ENCODE peak calls at places on chromosomes 2 and 18, in eight cellular contexts. One of them, this sample, is unnamed.

GRCh38 chr2:128303911-128304310 is 14.8 kb downstream of the HS6ST1 start:
- DNase-seq in effector CD4-positive, alpha-beta T cell: no peak
- DNase-seq in neural crest cell: no peak
- DNase-seq in left ventricle myocardium inferior: no peak
- DNase-seq in OCI-LY7: no peak
- DNase-seq in non-pigmented ciliary epithelial cell: no peak
- DNase-seq in activated CD8-positive, alpha-beta memory T cell treated with anti-CD3 and anti-CD28 coated beads, Interleukin-2, amount 50 U/mL, for 48 hours: no peak
- DNase-seq in activated T-helper 1 cell treated with anti-CD3 and anti-CD28 coated beads, Interleukin-12 subunit alpha, Interleukin-12 subunit beta, Interleukin-2, Interleukin-4 antibody, amounts not matched to agents 30 ng/mL and 10 ng/mL and 1 ng/mL, durations not matched to agents 14 hours and 24 hours and 36 hours: no peak
- DNase-seq in this sample: no peak

GRCh38 chr18:35511428-35511827 is 13.7 kb upstream of the INO80C start:
- DNase-seq in OCI-LY7: no peak
- DNase-seq in activated T-helper 1 cell treated with anti-CD3 and anti-CD28 coated beads, Interleukin-12 subunit alpha, Interleukin-12 subunit beta, Interleukin-2, Interleukin-4 antibody, amounts not matched to agents 30 ng/mL and 10 ng/mL and 1 ng/mL, durations not matched to agents 14 hours and 24 hours and 36 hours: no peak
- DNase-seq in neural crest cell: no peak
- DNase-seq in effector CD4-positive, alpha-beta T cell: no peak
- DNase-seq in non-pigmented ciliary epithelial cell: no peak
- DNase-seq in left ventricle myocardium inferior: no peak
- DNase-seq in activated CD8-positive, alpha-beta memory T cell treated with anti-CD3 and anti-CD28 coated beads, Interleukin-2, amount 50 U/mL, for 48 hours: no peak
- DNase-seq in this sample: no peak

GRCh38 chr2:217785544-217786045 is 217.2 kb downstream of the TNS1 start:
- DNase-seq in activated T-helper 1 cell treated with anti-CD3 and anti-CD28 coated beads, Interleukin-12 subunit alpha, Interleukin-12 subunit beta, Interleukin-2, Interleukin-4 antibody, amounts not matched to agents 30 ng/mL and 10 ng/mL and 1 ng/mL, durations not matched to agents 14 hours and 24 hours and 36 hours: peak; percentile 57
- DNase-seq in non-pigmented ciliary epithelial cell: no peak
- DNase-seq in activated CD8-positive, alpha-beta memory T cell treated with anti-CD3 and anti-CD28 coated beads, Interleukin-2, amount 50 U/mL, for 48 hours: peak; percentile 92
- DNase-seq in effector CD4-positive, alpha-beta T cell: peak; percentile 54
- DNase-seq in OCI-LY7: peak; percentile 43
- DNase-seq in left ventricle myocardium inferior: peak; percentile 82
- DNase-seq in neural crest cell: peak; percentile 96
- DNase-seq in this sample: peak; percentile 76

GRCh38 chr2:64989126-64989981 is at the start of gene SLC1A4:
- DNase-seq in left ventricle myocardium inferior: peak; percentile 91
- DNase-seq in activated T-helper 1 cell treated with anti-CD3 and anti-CD28 coated beads, Interleukin-12 subunit alpha, Interleukin-12 subunit beta, Interleukin-2, Interleukin-4 antibody, amounts not matched to agents 30 ng/mL and 10 ng/mL and 1 ng/mL, durations not matched to agents 14 hours and 24 hours and 36 hours: peak; percentile 83
- DNase-seq in neural crest cell: peak; percentile 71
- DNase-seq in OCI-LY7: peak; percentile 81
- DNase-seq in activated CD8-positive, alpha-beta memory T cell treated with anti-CD3 and anti-CD28 coated beads, Interleukin-2, amount 50 U/mL, for 48 hours: peak; percentile 89
- DNase-seq in effector CD4-positive, alpha-beta T cell: peak; percentile 63
- DNase-seq in non-pigmented ciliary epithelial cell: no peak
- DNase-seq in this sample: peak; percentile 87

GRCh38 chr2:42238644-42239288 is 69.6 kb downstream of the EML4 start:
- DNase-seq in OCI-LY7: peak; percentile 76
- DNase-seq in neural crest cell: no peak
- DNase-seq in left ventricle myocardium inferior: peak; percentile 21
- DNase-seq in activated CD8-positive, alpha-beta memory T cell treated with anti-CD3 and anti-CD28 coated beads, Interleukin-2, amount 50 U/mL, for 48 hours: peak; percentile 54
- DNase-seq in activated T-helper 1 cell treated with anti-CD3 and anti-CD28 coated beads, Interleukin-12 subunit alpha, Interleukin-12 subunit beta, Interleukin-2, Interleukin-4 antibody, amounts not matched to agents 30 ng/mL and 10 ng/mL and 1 ng/mL, durations not matched to agents 14 hours and 24 hours and 36 hours: no peak
- DNase-seq in effector CD4-positive, alpha-beta T cell: no peak
- DNase-seq in non-pigmented ciliary epithelial cell: no peak
- DNase-seq in this sample: no peak

GRCh38 chr2:189702071-189702470 is 27.6 kb downstream of the ANKAR start:
- DNase-seq in non-pigmented ciliary epithelial cell: no peak
- DNase-seq in left ventricle myocardium inferior: no peak
- DNase-seq in OCI-LY7: peak; percentile 9
- DNase-seq in activated CD8-positive, alpha-beta memory T cell treated with anti-CD3 and anti-CD28 coated beads, Interleukin-2, amount 50 U/mL, for 48 hours: no peak
- DNase-seq in activated T-helper 1 cell treated with anti-CD3 and anti-CD28 coated beads, Interleukin-12 subunit alpha, Interleukin-12 subunit beta, Interleukin-2, Interleukin-4 antibody, amounts not matched to agents 30 ng/mL and 10 ng/mL and 1 ng/mL, durations not matched to agents 14 hours and 24 hours and 36 hours: no peak
- DNase-seq in neural crest cell: no peak
- DNase-seq in effector CD4-positive, alpha-beta T cell: no peak
- DNase-seq in this sample: peak; percentile 57

GRCh38 chr2:46171441-46171953 is 125.7 kb upstream of the EPAS1 start:
- DNase-seq in activated T-helper 1 cell treated with anti-CD3 and anti-CD28 coated beads, Interleukin-12 subunit alpha, Interleukin-12 subunit beta, Interleukin-2, Interleukin-4 antibody, amounts not matched to agents 30 ng/mL and 10 ng/mL and 1 ng/mL, durations not matched to agents 14 hours and 24 hours and 36 hours: no peak
- DNase-seq in non-pigmented ciliary epithelial cell: peak; percentile 65
- DNase-seq in OCI-LY7: no peak
- DNase-seq in neural crest cell: no peak
- DNase-seq in effector CD4-positive, alpha-beta T cell: no peak
- DNase-seq in left ventricle myocardium inferior: no peak
- DNase-seq in activated CD8-positive, alpha-beta memory T cell treated with anti-CD3 and anti-CD28 coated beads, Interleukin-2, amount 50 U/mL, for 48 hours: no peak
- DNase-seq in this sample: peak; percentile 92

GRCh38 chr18:9043581-9043980 is 58.9 kb upstream of the NDUFV2 start:
- DNase-seq in non-pigmented ciliary epithelial cell: no peak
- DNase-seq in neural crest cell: no peak
- DNase-seq in activated T-helper 1 cell treated with anti-CD3 and anti-CD28 coated beads, Interleukin-12 subunit alpha, Interleukin-12 subunit beta, Interleukin-2, Interleukin-4 antibody, amounts not matched to agents 30 ng/mL and 10 ng/mL and 1 ng/mL, durations not matched to agents 14 hours and 24 hours and 36 hours: no peak
- DNase-seq in OCI-LY7: no peak
- DNase-seq in activated CD8-positive, alpha-beta memory T cell treated with anti-CD3 and anti-CD28 coated beads, Interleukin-2, amount 50 U/mL, for 48 hours: no peak
- DNase-seq in left ventricle myocardium inferior: no peak
- DNase-seq in effector CD4-positive, alpha-beta T cell: no peak
- DNase-seq in this sample: no peak

GRCh38 chr2:24642351-24642750 is 150.8 kb downstream of the PTRHD1 start:
- DNase-seq in OCI-LY7: no peak
- DNase-seq in effector CD4-positive, alpha-beta T cell: no peak
- DNase-seq in left ventricle myocardium inferior: no peak
- DNase-seq in activated T-helper 1 cell treated with anti-CD3 and anti-CD28 coated beads, Interleukin-12 subunit alpha, Interleukin-12 subunit beta, Interleukin-2, Interleukin-4 antibody, amounts not matched to agents 30 ng/mL and 10 ng/mL and 1 ng/mL, durations not matched to agents 14 hours and 24 hours and 36 hours: no peak
- DNase-seq in activated CD8-positive, alpha-beta memory T cell treated with anti-CD3 and anti-CD28 coated beads, Interleukin-2, amount 50 U/mL, for 48 hours: no peak
- DNase-seq in neural crest cell: no peak
- DNase-seq in non-pigmented ciliary epithelial cell: no peak
- DNase-seq in this sample: no peak

GRCh38 chr2:69575926-69576325 is 67.6 kb downstream of the AAK1 start:
- DNase-seq in effector CD4-positive, alpha-beta T cell: no peak
- DNase-seq in non-pigmented ciliary epithelial cell: no peak
- DNase-seq in activated CD8-positive, alpha-beta memory T cell treated with anti-CD3 and anti-CD28 coated beads, Interleukin-2, amount 50 U/mL, for 48 hours: no peak
- DNase-seq in OCI-LY7: no peak
- DNase-seq in neural crest cell: no peak
- DNase-seq in left ventricle myocardium inferior: no peak
- DNase-seq in activated T-helper 1 cell treated with anti-CD3 and anti-CD28 coated beads, Interleukin-12 subunit alpha, Interleukin-12 subunit beta, Interleukin-2, Interleukin-4 antibody, amounts not matched to agents 30 ng/mL and 10 ng/mL and 1 ng/mL, durations not matched to agents 14 hours and 24 hours and 36 hours: no peak
- DNase-seq in this sample: no peak

GRCh38 chr2:60539177-60539576 is 14.3 kb downstream of the BCL11A start:
- DNase-seq in activated T-helper 1 cell treated with anti-CD3 and anti-CD28 coated beads, Interleukin-12 subunit alpha, Interleukin-12 subunit beta, Interleukin-2, Interleukin-4 antibody, amounts not matched to agents 30 ng/mL and 10 ng/mL and 1 ng/mL, durations not matched to agents 14 hours and 24 hours and 36 hours: no peak
- DNase-seq in effector CD4-positive, alpha-beta T cell: no peak
- DNase-seq in OCI-LY7: no peak
- DNase-seq in activated CD8-positive, alpha-beta memory T cell treated with anti-CD3 and anti-CD28 coated beads, Interleukin-2, amount 50 U/mL, for 48 hours: no peak
- DNase-seq in neural crest cell: no peak
- DNase-seq in left ventricle myocardium inferior: no peak
- DNase-seq in non-pigmented ciliary epithelial cell: no peak
- DNase-seq in this sample: no peak

GRCh38 chr2:60818272-60818671 is 62.2 kb downstream of the PAPOLG start:
- DNase-seq in activated T-helper 1 cell treated with anti-CD3 and anti-CD28 coated beads, Interleukin-12 subunit alpha, Interleukin-12 subunit beta, Interleukin-2, Interleukin-4 antibody, amounts not matched to agents 30 ng/mL and 10 ng/mL and 1 ng/mL, durations not matched to agents 14 hours and 24 hours and 36 hours: no peak
- DNase-seq in activated CD8-positive, alpha-beta memory T cell treated with anti-CD3 and anti-CD28 coated beads, Interleukin-2, amount 50 U/mL, for 48 hours: peak; percentile 68
- DNase-seq in neural crest cell: no peak
- DNase-seq in left ventricle myocardium inferior: no peak
- DNase-seq in non-pigmented ciliary epithelial cell: no peak
- DNase-seq in OCI-LY7: peak; percentile 59
- DNase-seq in effector CD4-positive, alpha-beta T cell: peak; percentile 23
- DNase-seq in this sample: peak; percentile 48

GRCh38 chr2:115119086-115119485 is 676.6 kb downstream of the DPP10 start:
- DNase-seq in neural crest cell: no peak
- DNase-seq in left ventricle myocardium inferior: no peak
- DNase-seq in effector CD4-positive, alpha-beta T cell: no peak
- DNase-seq in activated CD8-positive, alpha-beta memory T cell treated with anti-CD3 and anti-CD28 coated beads, Interleukin-2, amount 50 U/mL, for 48 hours: no peak
- DNase-seq in OCI-LY7: no peak
- DNase-seq in activated T-helper 1 cell treated with anti-CD3 and anti-CD28 coated beads, Interleukin-12 subunit alpha, Interleukin-12 subunit beta, Interleukin-2, Interleukin-4 antibody, amounts not matched to agents 30 ng/mL and 10 ng/mL and 1 ng/mL, durations not matched to agents 14 hours and 24 hours and 36 hours: no peak
- DNase-seq in non-pigmented ciliary epithelial cell: no peak
- DNase-seq in this sample: no peak

GRCh38 chr2:44934962-44935853 is 6.3 kb upstream of the SIX3 start:
- DNase-seq in activated T-helper 1 cell treated with anti-CD3 and anti-CD28 coated beads, Interleukin-12 subunit alpha, Interleukin-12 subunit beta, Interleukin-2, Interleukin-4 antibody, amounts not matched to agents 30 ng/mL and 10 ng/mL and 1 ng/mL, durations not matched to agents 14 hours and 24 hours and 36 hours: no peak
- DNase-seq in OCI-LY7: no peak
- DNase-seq in effector CD4-positive, alpha-beta T cell: no peak
- DNase-seq in non-pigmented ciliary epithelial cell: no peak
- DNase-seq in activated CD8-positive, alpha-beta memory T cell treated with anti-CD3 and anti-CD28 coated beads, Interleukin-2, amount 50 U/mL, for 48 hours: peak; percentile 57
- DNase-seq in neural crest cell: no peak
- DNase-seq in left ventricle myocardium inferior: no peak
- DNase-seq in this sample: no peak

GRCh38 chr2:201781583-201782051 is 884 bp upstream of the ALS2 start:
- DNase-seq in effector CD4-positive, alpha-beta T cell: no peak
- DNase-seq in activated CD8-positive, alpha-beta memory T cell treated with anti-CD3 and anti-CD28 coated beads, Interleukin-2, amount 50 U/mL, for 48 hours: peak; percentile 58
- DNase-seq in neural crest cell: no peak
- DNase-seq in non-pigmented ciliary epithelial cell: no peak
- DNase-seq in OCI-LY7: peak; percentile 16
- DNase-seq in left ventricle myocardium inferior: no peak
- DNase-seq in activated T-helper 1 cell treated with anti-CD3 and anti-CD28 coated beads, Interleukin-12 subunit alpha, Interleukin-12 subunit beta, Interleukin-2, Interleukin-4 antibody, amounts not matched to agents 30 ng/mL and 10 ng/mL and 1 ng/mL, durations not matched to agents 14 hours and 24 hours and 36 hours: no peak
- DNase-seq in this sample: peak; percentile 16

GRCh38 chr2:179263460-179264237 is 983 bp downstream of the SESTD1 start:
- DNase-seq in non-pigmented ciliary epithelial cell: no peak
- DNase-seq in activated T-helper 1 cell treated with anti-CD3 and anti-CD28 coated beads, Interleukin-12 subunit alpha, Interleukin-12 subunit beta, Interleukin-2, Interleukin-4 antibody, amounts not matched to agents 30 ng/mL and 10 ng/mL and 1 ng/mL, durations not matched to agents 14 hours and 24 hours and 36 hours: peak; percentile 2
- DNase-seq in neural crest cell: peak; percentile 31
- DNase-seq in effector CD4-positive, alpha-beta T cell: peak; percentile 9
- DNase-seq in OCI-LY7: peak; percentile 19
- DNase-seq in left ventricle myocardium inferior: peak; percentile 39
- DNase-seq in activated CD8-positive, alpha-beta memory T cell treated with anti-CD3 and anti-CD28 coated beads, Interleukin-2, amount 50 U/mL, for 48 hours: peak; percentile 62
- DNase-seq in this sample: peak; percentile 81

GRCh38 chr2:18473241-18473841 is 87.1 kb downstream of the RDH14 start:
- DNase-seq in activated CD8-positive, alpha-beta memory T cell treated with anti-CD3 and anti-CD28 coated beads, Interleukin-2, amount 50 U/mL, for 48 hours: no peak
- DNase-seq in activated T-helper 1 cell treated with anti-CD3 and anti-CD28 coated beads, Interleukin-12 subunit alpha, Interleukin-12 subunit beta, Interleukin-2, Interleukin-4 antibody, amounts not matched to agents 30 ng/mL and 10 ng/mL and 1 ng/mL, durations not matched to agents 14 hours and 24 hours and 36 hours: no peak
- DNase-seq in neural crest cell: no peak
- DNase-seq in left ventricle myocardium inferior: peak; percentile 21
- DNase-seq in OCI-LY7: no peak
- DNase-seq in non-pigmented ciliary epithelial cell: peak; percentile 81
- DNase-seq in effector CD4-positive, alpha-beta T cell: no peak
- DNase-seq in this sample: peak; percentile 87

GRCh38 chr2:1784087-1784486 is 39.8 kb upstream of the PXDN start:
- DNase-seq in OCI-LY7: no peak
- DNase-seq in non-pigmented ciliary epithelial cell: no peak
- DNase-seq in activated T-helper 1 cell treated with anti-CD3 and anti-CD28 coated beads, Interleukin-12 subunit alpha, Interleukin-12 subunit beta, Interleukin-2, Interleukin-4 antibody, amounts not matched to agents 30 ng/mL and 10 ng/mL and 1 ng/mL, durations not matched to agents 14 hours and 24 hours and 36 hours: no peak
- DNase-seq in left ventricle myocardium inferior: no peak
- DNase-seq in effector CD4-positive, alpha-beta T cell: no peak
- DNase-seq in activated CD8-positive, alpha-beta memory T cell treated with anti-CD3 and anti-CD28 coated beads, Interleukin-2, amount 50 U/mL, for 48 hours: no peak
- DNase-seq in neural crest cell: no peak
- DNase-seq in this sample: no peak

GRCh38 chr2:64629329-64629781 is 24.4 kb downstream of the SERTAD2 start:
- DNase-seq in OCI-LY7: no peak
- DNase-seq in left ventricle myocardium inferior: no peak
- DNase-seq in activated CD8-positive, alpha-beta memory T cell treated with anti-CD3 and anti-CD28 coated beads, Interleukin-2, amount 50 U/mL, for 48 hours: no peak
- DNase-seq in neural crest cell: no peak
- DNase-seq in non-pigmented ciliary epithelial cell: no peak
- DNase-seq in effector CD4-positive, alpha-beta T cell: no peak
- DNase-seq in activated T-helper 1 cell treated with anti-CD3 and anti-CD28 coated beads, Interleukin-12 subunit alpha, Interleukin-12 subunit beta, Interleukin-2, Interleukin-4 antibody, amounts not matched to agents 30 ng/mL and 10 ng/mL and 1 ng/mL, durations not matched to agents 14 hours and 24 hours and 36 hours: no peak
- DNase-seq in this sample: no peak

GRCh38 chr2:109513230-109513629 is 100.5 kb downstream of the SEPTIN10 start:
- DNase-seq in activated T-helper 1 cell treated with anti-CD3 and anti-CD28 coated beads, Interleukin-12 subunit alpha, Interleukin-12 subunit beta, Interleukin-2, Interleukin-4 antibody, amounts not matched to agents 30 ng/mL and 10 ng/mL and 1 ng/mL, durations not matched to agents 14 hours and 24 hours and 36 hours: no peak
- DNase-seq in effector CD4-positive, alpha-beta T cell: no peak
- DNase-seq in left ventricle myocardium inferior: no peak
- DNase-seq in OCI-LY7: no peak
- DNase-seq in neural crest cell: no peak
- DNase-seq in non-pigmented ciliary epithelial cell: no peak
- DNase-seq in activated CD8-positive, alpha-beta memory T cell treated with anti-CD3 and anti-CD28 coated beads, Interleukin-2, amount 50 U/mL, for 48 hours: no peak
- DNase-seq in this sample: no peak

GRCh38 chr2:234286956-234287355 is 209.9 kb downstream of the ARL4C start:
- DNase-seq in non-pigmented ciliary epithelial cell: no peak
- DNase-seq in OCI-LY7: no peak
- DNase-seq in neural crest cell: no peak
- DNase-seq in activated T-helper 1 cell treated with anti-CD3 and anti-CD28 coated beads, Interleukin-12 subunit alpha, Interleukin-12 subunit beta, Interleukin-2, Interleukin-4 antibody, amounts not matched to agents 30 ng/mL and 10 ng/mL and 1 ng/mL, durations not matched to agents 14 hours and 24 hours and 36 hours: no peak
- DNase-seq in activated CD8-positive, alpha-beta memory T cell treated with anti-CD3 and anti-CD28 coated beads, Interleukin-2, amount 50 U/mL, for 48 hours: no peak
- DNase-seq in left ventricle myocardium inferior: no peak
- DNase-seq in effector CD4-positive, alpha-beta T cell: no peak
- DNase-seq in this sample: no peak

GRCh38 chr2:78029392-78029995 is 507.3 kb upstream of the LRRTM4 start:
- DNase-seq in non-pigmented ciliary epithelial cell: no peak
- DNase-seq in left ventricle myocardium inferior: no peak
- DNase-seq in activated CD8-positive, alpha-beta memory T cell treated with anti-CD3 and anti-CD28 coated beads, Interleukin-2, amount 50 U/mL, for 48 hours: no peak
- DNase-seq in neural crest cell: no peak
- DNase-seq in activated T-helper 1 cell treated with anti-CD3 and anti-CD28 coated beads, Interleukin-12 subunit alpha, Interleukin-12 subunit beta, Interleukin-2, Interleukin-4 antibody, amounts not matched to agents 30 ng/mL and 10 ng/mL and 1 ng/mL, durations not matched to agents 14 hours and 24 hours and 36 hours: no peak
- DNase-seq in OCI-LY7: no peak
- DNase-seq in effector CD4-positive, alpha-beta T cell: no peak
- DNase-seq in this sample: peak; percentile 0

GRCh38 chr18:31197676-31198075 is 35.0 kb upstream of the DSC1 start:
- DNase-seq in OCI-LY7: no peak
- DNase-seq in non-pigmented ciliary epithelial cell: no peak
- DNase-seq in activated CD8-positive, alpha-beta memory T cell treated with anti-CD3 and anti-CD28 coated beads, Interleukin-2, amount 50 U/mL, for 48 hours: no peak
- DNase-seq in left ventricle myocardium inferior: no peak
- DNase-seq in effector CD4-positive, alpha-beta T cell: no peak
- DNase-seq in activated T-helper 1 cell treated with anti-CD3 and anti-CD28 coated beads, Interleukin-12 subunit alpha, Interleukin-12 subunit beta, Interleukin-2, Interleukin-4 antibody, amounts not matched to agents 30 ng/mL and 10 ng/mL and 1 ng/mL, durations not matched to agents 14 hours and 24 hours and 36 hours: no peak
- DNase-seq in neural crest cell: no peak
- DNase-seq in this sample: no peak